ENCODE peak calls at places on chromosomes 13 and 19, in seven cellular contexts. H is IMR-90, Z is mesendoderm, P is H9, G is H1, Q is trophoblast cell, B is mesenchymal stem cell. U is an unnamed sample.

GRCh38 chr13:84130739-84131138 is 248.5 kb upstream of the SLITRK1 start:
- DNase-seq in H (no peak), Z (no peak), P (no peak), G (no peak), Q (no peak), B (no peak), U (no peak)

GRCh38 chr19:18650468-18651001 is 13.7 kb downstream of the KLHL26 start:
- DNase-seq in H (peak), Z (no peak), P (no peak), G (no peak), Q (no peak), B (peak), U (no peak)

GRCh38 chr19:14470031-14470876 is 4.9 kb downstream of the PTGER1 start:
- DNase-seq in H (no peak), Z (no peak), P (no peak), G (no peak), Q (no peak), B (no peak), U (no peak)

GRCh38 chr19:1675633-1676350 is 23.4 kb upstream of the TCF3 start:
- DNase-seq in H (no peak), Z (peak), P (peak), G (no peak), Q (no peak), B (no peak), U (no peak)

GRCh38 chr13:96662036-96662435 is 332.2 kb downstream of the OXGR1 start:
- DNase-seq in H (no peak), Z (no peak), P (no peak), G (no peak), Q (no peak), B (no peak), U (no peak)

GRCh38 chr13:25300861-25301346 is 521 bp upstream of the NUP58 start:
- DNase-seq in H (no peak), Z (no peak), P (peak), G (no peak), Q (no peak), B (no peak), U (no peak)

GRCh38 chr19:38233740-38234251 is 9.8 kb upstream of the DPF1 start:
- DNase-seq in H (peak), Z (peak), P (peak), G (peak), Q (peak), B (peak), U (peak)

GRCh38 chr13:27510082-27510481 is 59.7 kb upstream of the MTIF3 start:
- DNase-seq in H (no peak), Z (no peak), P (no peak), G (no peak), Q (no peak), B (no peak), U (no peak)

GRCh38 chr19:15296353-15296752 is 36.0 kb downstream of the BRD4 start:
- DNase-seq in H (no peak), Z (no peak), P (no peak), G (no peak), Q (no peak), B (no peak), U (no peak)

GRCh38 chr13:94416454-94417080 is 62.9 kb downstream of the DCT start:
- DNase-seq in H (peak), Z (peak), P (peak), G (peak), Q (peak), B (peak), U (peak)

GRCh38 chr13:114173753-114174152 is 5.3 kb upstream of the CFAP97D2 start:
- DNase-seq in H (peak), Z (no peak), P (no peak), G (no peak), Q (no peak), B (peak), U (no peak)

GRCh38 chr19:46975918-46976782 is 43.5 kb upstream of the NPAS1 start:
- DNase-seq in H (peak), Z (peak), P (peak), G (peak), Q (peak), B (peak), U (peak)

GRCh38 chr19:16198363-16198636 is 589 bp downstream of the AP1M1 start:
- DNase-seq in H (no peak), Z (no peak), P (no peak), G (no peak), Q (no peak), B (no peak), U (no peak)

GRCh38 chr19:6516659-6517291 is 14.1 kb upstream of the TNFSF9 start:
- DNase-seq in H (peak), Z (peak), P (peak), G (peak), Q (peak), B (peak), U (peak)

GRCh38 chr19:15225797-15226196 is 6.5 kb downstream of the EPHX3 start:
- DNase-seq in H (no peak), Z (no peak), P (no peak), G (no peak), Q (no peak), B (no peak), U (no peak)

GRCh38 chr13:59494560-59494970 is 669.2 kb downstream of the DIAPH3 start:
- DNase-seq in H (peak), Z (no peak), P (no peak), G (no peak), Q (no peak), B (peak), U (no peak)

GRCh38 chr19:38395381-38396127 is 7.1 kb downstream of the SPRED3 start:
- DNase-seq in H (no peak), Z (no peak), P (no peak), G (no peak), Q (no peak), B (no peak), U (no peak)

GRCh38 chr19:12295191-12295590 is 508 bp upstream of the ZNF44 start:
- DNase-seq in H (no peak), Z (no peak), P (no peak), G (no peak), Q (no peak), B (no peak), U (no peak)

GRCh38 chr19:11018179-11018578 is 57.3 kb downstream of the SMARCA4 start:
- DNase-seq in H (no peak), Z (peak), P (no peak), G (no peak), Q (peak), B (peak), U (no peak)

GRCh38 chr13:112441226-112441625 is 65.1 kb downstream of the SPACA7 start:
- DNase-seq in H (no peak), Z (no peak), P (no peak), G (no peak), Q (no peak), B (no peak), U (no peak)

GRCh38 chr13:41931337-41931736 is 29.6 kb downstream of the VWA8 start:
- DNase-seq in H (peak), Z (no peak), P (no peak), G (no peak), Q (no peak), B (no peak), U (no peak)

GRCh38 chr19:42693760-42694350 is 46.4 kb downstream of the PSG3 start:
- DNase-seq in H (peak), Z (peak), P (no peak), G (no peak), Q (peak), B (no peak), U (no peak)

GRCh38 chr19:31140717-31141116 is 208.5 kb downstream of the TSHZ3 start:
- DNase-seq in H (peak), Z (peak), P (no peak), G (no peak), Q (no peak), B (peak), U (no peak)

GRCh38 chr13:79973533-79973963 is 367.4 kb downstream of the SPRY2 start:
- DNase-seq in H (no peak), Z (peak), P (no peak), G (no peak), Q (no peak), B (no peak), U (no peak)

GRCh38 chr19:2266183-2266993 is 10.2 kb upstream of the JSRP1 start:
- DNase-seq in H (peak), Z (no peak), P (no peak), G (no peak), Q (no peak), B (peak), U (no peak)

GRCh38 chr13:51637852-51638496 is 53.7 kb downstream of the WDFY2 start:
- DNase-seq in H (no peak), Z (peak), P (no peak), G (no peak), Q (peak), B (peak), U (peak)

GRCh38 chr13:24632382-24633121 is 47.7 kb upstream of the ATP12A start:
- DNase-seq in H (no peak), Z (no peak), P (no peak), G (no peak), Q (no peak), B (peak), U (no peak)

GRCh38 chr19:789473-790052 is 7.7 kb upstream of the PTBP1 start:
- DNase-seq in H (no peak), Z (peak), P (peak), G (no peak), Q (no peak), B (peak), U (no peak)

GRCh38 chr13:107203146-107203847 is 635.4 kb upstream of the ARGLU1 start:
- DNase-seq in H (no peak), Z (peak), P (peak), G (peak), Q (peak), B (peak), U (peak)

GRCh38 chr19:53944416-53944815 is 18.3 kb upstream of the CACNG8 start:
- DNase-seq in H (no peak), Z (no peak), P (no peak), G (no peak), Q (no peak), B (no peak), U (no peak)
- H3K4ac ChIP-seq in H (no peak), Z (no peak), P (no peak), G (no peak), Q (no peak), B (no peak), U (no peak)

GRCh38 chr19:7775761-7776160 is 12.7 kb downstream of the CLEC4M start:
- DNase-seq in H (no peak), Z (no peak), P (no peak), G (no peak), Q (peak), B (no peak), U (no peak)
- H3K4ac ChIP-seq in H (no peak), Z (no peak), P (no peak), G (no peak), Q (no peak), B (no peak), U (no peak)

DNA sequence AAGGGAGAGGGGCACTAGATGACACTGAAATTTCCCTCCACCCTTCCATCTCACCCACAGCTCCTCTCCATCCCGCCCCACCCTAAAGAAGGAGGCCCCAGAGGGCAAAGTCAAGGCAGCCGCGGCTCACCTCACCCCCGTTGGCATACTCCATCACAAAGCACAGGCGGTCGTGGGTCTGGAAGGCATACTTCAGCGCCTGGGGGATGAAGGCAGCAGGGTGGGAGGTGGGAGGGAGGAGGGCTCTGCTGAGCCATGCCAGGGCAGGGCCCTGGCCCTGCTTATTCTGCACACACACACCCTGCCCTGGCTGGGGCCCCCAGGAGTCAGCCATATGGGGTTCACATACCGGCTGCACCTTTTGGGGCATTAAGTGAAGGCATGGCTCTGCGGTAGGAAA is 12.3 kb upstream of the CCNP start:
- DNase-seq in H (no peak), Z (no peak), P (no peak), G (no peak), Q (no peak), B (no peak), U (no peak)
- H3K4ac ChIP-seq in H (no peak), Z (no peak), P (no peak), G (no peak), Q (no peak), B (no peak), U (no peak)

DNA sequence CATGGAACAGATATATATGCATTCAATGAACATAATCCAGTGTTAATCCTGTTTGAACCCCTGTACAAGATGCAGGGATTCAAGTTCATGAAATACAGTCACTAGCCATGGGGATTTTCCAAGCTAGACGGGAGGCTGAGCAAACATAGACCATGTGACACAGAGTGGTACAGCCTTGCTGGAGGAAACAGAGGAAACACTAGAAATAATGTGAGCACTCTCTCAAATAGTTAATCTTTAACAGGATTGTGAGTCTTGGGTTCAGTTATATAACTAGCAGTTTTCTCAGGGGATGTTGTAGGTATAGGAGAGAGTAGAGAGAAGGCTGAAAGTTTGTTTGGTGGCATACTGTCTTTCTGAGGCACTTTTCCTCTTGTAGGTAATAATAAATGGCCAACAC is 13.9 kb upstream of the LGALS16 start:
- DNase-seq in H (no peak), Z (no peak), P (no peak), G (no peak), Q (no peak), B (no peak), U (no peak)
- H3K4ac ChIP-seq in H (no peak), Z (no peak), P (no peak), G (no peak), Q (no peak), B (no peak), U (no peak)

GRCh38 chr13:28819046-28819747 is 942 bp upstream of the MTUS2 start:
- DNase-seq in H (peak), Z (peak), P (no peak), G (peak), Q (no peak), B (peak), U (peak)
- H3K4ac ChIP-seq in H (no peak), Z (no peak), P (no peak), G (no peak), Q (no peak), B (no peak), U (no peak)

GRCh38 chr13:99344610-99345208 is 37.5 kb upstream of the GPR183 start:
- DNase-seq in H (no peak), Z (no peak), P (no peak), G (peak), Q (no peak), B (no peak), U (no peak)

GRCh38 chr13:99345345-99345744 is 38.1 kb upstream of the GPR183 start:
- DNase-seq in H (no peak), Z (no peak), P (no peak), G (peak), Q (no peak), B (no peak), U (no peak)

GRCh38 chr13:99341969-99342722 is 34.9 kb upstream of the GPR183 start:
- DNase-seq in H (no peak), Z (no peak), P (no peak), G (peak), Q (no peak), B (no peak), U (no peak)

GRCh38 chr13:99340638-99341037 is 33.4 kb upstream of the GPR183 start:
- DNase-seq in H (no peak), Z (no peak), P (no peak), G (no peak), Q (no peak), B (no peak), U (no peak)

DNA sequence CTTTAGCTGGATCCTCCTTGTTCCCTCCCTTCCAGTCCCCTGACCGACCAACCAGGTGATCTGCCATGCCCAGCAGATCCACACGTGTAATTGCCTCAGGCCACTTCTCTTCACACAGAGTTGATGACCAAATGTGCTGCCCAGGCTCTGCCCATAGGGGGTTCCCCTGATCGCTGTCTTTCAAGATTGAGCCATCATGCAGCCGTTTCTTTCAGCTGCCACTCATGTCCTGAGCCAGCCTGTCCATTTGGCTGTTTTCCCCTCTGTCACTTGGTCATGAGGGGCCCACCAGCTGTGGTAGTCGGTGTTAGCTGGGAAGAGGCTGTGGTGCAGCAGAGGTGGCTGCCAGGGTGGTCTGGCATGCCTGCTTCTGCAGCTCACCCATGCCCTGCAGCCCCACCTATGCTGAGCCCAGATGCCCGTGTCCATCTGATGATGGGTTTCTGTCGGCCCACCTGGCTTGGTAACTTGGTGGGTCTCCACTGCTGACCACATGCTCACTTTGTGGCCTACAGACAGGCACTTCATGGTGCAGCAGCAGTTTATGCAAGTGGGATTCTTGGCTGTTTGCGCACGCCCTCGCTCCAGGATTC is 35.6 kb upstream of the GPR183 start:
- DNase-seq in H (no peak), Z (peak), P (no peak), G (peak), Q (no peak), B (no peak), U (no peak)
- H3K4ac ChIP-seq in H (no peak), Z (no peak), P (no peak), G (no peak), Q (no peak), B (no peak), U (no peak)

GRCh38 chr13:45705936-45706335 is 3.8 kb downstream of the CBY2 start:
- DNase-seq in H (no peak), Z (no peak), P (no peak), G (no peak), Q (no peak), B (no peak), U (no peak)
- H3K4ac ChIP-seq in H (no peak), Z (no peak), P (no peak), G (no peak), Q (no peak), B (no peak), U (no peak)

GRCh38 chr19:33368074-33368864 is 5.2 kb upstream of the CEBPG start:
- DNase-seq in H (peak), Z (no peak), P (no peak), G (no peak), Q (no peak), B (peak), U (no peak)
- H3K4ac ChIP-seq in H (no peak), Z (no peak), P (no peak), G (no peak), Q (no peak), B (no peak), U (no peak)

DNA sequence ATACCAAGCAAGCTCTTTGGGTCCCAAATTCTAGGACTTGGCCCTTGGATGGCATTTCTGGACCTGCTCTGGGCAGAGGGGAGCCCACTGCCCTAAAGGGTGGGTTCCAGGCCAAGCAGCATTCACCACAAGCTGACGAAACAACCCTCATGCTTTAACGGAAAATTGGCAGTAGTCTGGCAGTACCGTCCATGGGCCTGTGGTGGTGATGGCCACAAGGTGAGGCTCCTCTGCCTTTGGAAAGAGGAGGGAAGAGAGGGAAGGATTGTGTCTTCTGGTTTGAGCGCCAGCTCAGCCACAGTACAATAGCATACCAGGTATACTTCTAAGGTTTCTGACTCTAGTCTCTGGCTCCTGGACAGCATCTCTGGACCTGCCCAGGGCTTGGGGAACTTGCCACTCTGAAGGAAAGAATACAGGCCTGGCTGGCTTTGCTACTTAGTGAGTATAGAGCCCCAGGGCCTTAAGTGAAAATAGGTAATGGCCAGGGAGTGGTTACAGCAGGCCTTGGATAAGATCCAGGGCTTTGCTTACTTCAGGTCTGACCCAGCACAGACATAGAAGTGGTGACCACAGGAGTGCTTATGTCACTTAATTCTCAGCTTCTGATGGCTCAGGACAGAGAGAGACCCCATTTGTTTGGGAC is 595.5 kb downstream of the LMO7 start:
- DNase-seq in H (no peak), Z (no peak), P (peak), G (no peak), Q (no peak), B (peak), U (no peak)
- H3K4ac ChIP-seq in H (no peak), Z (no peak), P (no peak), G (no peak), Q (peak), B (peak), U (peak)